ENCODE peak calls at places on chromosomes 1 and 21, in six cellular contexts. D is RWPE1, U is AG10803, W is neural progenitor cell, C is BE2C, O is epithelial cell of esophagus. K is an unnamed sample.

GRCh38 chr1:173894189-173894588 is 22.9 kb downstream of the SERPINC1 start:
- DNase-seq in D (no peak), U (no peak), W (no peak), C (no peak), O (peak), K (no peak)

GRCh38 chr1:226203693-226204092 is 17.2 kb upstream of the ACBD3 start:
- DNase-seq in D (no peak), U (no peak), W (no peak), C (no peak), O (no peak), K (no peak)

GRCh38 chr21:39251326-39251725 is 62.1 kb downstream of the BRWD1 start:
- DNase-seq in D (no peak), U (peak), W (no peak), C (no peak), O (no peak), K (no peak)

GRCh38 chr1:59193443-59194093 is 103.3 kb upstream of the FGGY start:
- DNase-seq in D (no peak), U (no peak), W (no peak), C (no peak), O (no peak), K (no peak)

GRCh38 chr1:162285149-162285561 is 91.5 kb downstream of the SPATA46 start:
- DNase-seq in D (peak), U (no peak), W (no peak), C (no peak), O (peak), K (no peak)

GRCh38 chr1:97791251-97791650 is 129.6 kb downstream of the DPYD start:
- DNase-seq in D (no peak), U (peak), W (no peak), C (no peak), O (no peak), K (no peak)

GRCh38 chr1:176338897-176339296 is 124.1 kb upstream of the PAPPA2 start:
- DNase-seq in D (no peak), U (no peak), W (no peak), C (no peak), O (no peak), K (no peak)

GRCh38 chr1:243621973-243622372 is 228.1 kb downstream of the AKT3 start:
- DNase-seq in D (no peak), U (peak), W (no peak), C (no peak), O (no peak), K (peak)

GRCh38 chr1:30652151-30652915 is 71.1 kb downstream of the MATN1 start:
- DNase-seq in D (no peak), U (no peak), W (peak), C (no peak), O (no peak), K (no peak)

GRCh38 chr1:15531003-15531402 is 4.4 kb downstream of the DNAJC16 start:
- DNase-seq in D (no peak), U (no peak), W (no peak), C (no peak), O (no peak), K (no peak)

GRCh38 chr1:42317308-42317707 is 17.7 kb downstream of the FOXJ3 start:
- DNase-seq in D (no peak), U (no peak), W (no peak), C (no peak), O (no peak), K (no peak)

GRCh38 chr1:64969305-64970066 is 3.1 kb upstream of the JAK1 start:
- DNase-seq in D (no peak), U (peak), W (no peak), C (no peak), O (no peak), K (no peak)

GRCh38 chr1:86957206-86957605 is 42.8 kb downstream of the HS2ST1 start:
- DNase-seq in D (no peak), U (no peak), W (no peak), C (no peak), O (no peak), K (no peak)

GRCh38 chr1:154338875-154339274 is 13.6 kb downstream of the ATP8B2 start:
- DNase-seq in D (no peak), U (no peak), W (no peak), C (no peak), O (no peak), K (no peak)

GRCh38 chr1:156492013-156492590 is 8.5 kb downstream of the MEF2D start:
- DNase-seq in D (no peak), U (no peak), W (no peak), C (no peak), O (no peak), K (no peak)

GRCh38 chr1:198118136-198118535 is 38.7 kb upstream of the NEK7 start:
- DNase-seq in D (no peak), U (peak), W (no peak), C (no peak), O (peak), K (peak)

GRCh38 chr1:109112056-109112651 is 1.8 kb upstream of the ELAPOR1 start:
- DNase-seq in D (no peak), U (peak), W (no peak), C (no peak), O (peak), K (peak)

GRCh38 chr1:236035681-236036101 is 29.2 kb downstream of the NID1 start:
- DNase-seq in D (no peak), U (peak), W (no peak), C (no peak), O (no peak), K (no peak)

DNA sequence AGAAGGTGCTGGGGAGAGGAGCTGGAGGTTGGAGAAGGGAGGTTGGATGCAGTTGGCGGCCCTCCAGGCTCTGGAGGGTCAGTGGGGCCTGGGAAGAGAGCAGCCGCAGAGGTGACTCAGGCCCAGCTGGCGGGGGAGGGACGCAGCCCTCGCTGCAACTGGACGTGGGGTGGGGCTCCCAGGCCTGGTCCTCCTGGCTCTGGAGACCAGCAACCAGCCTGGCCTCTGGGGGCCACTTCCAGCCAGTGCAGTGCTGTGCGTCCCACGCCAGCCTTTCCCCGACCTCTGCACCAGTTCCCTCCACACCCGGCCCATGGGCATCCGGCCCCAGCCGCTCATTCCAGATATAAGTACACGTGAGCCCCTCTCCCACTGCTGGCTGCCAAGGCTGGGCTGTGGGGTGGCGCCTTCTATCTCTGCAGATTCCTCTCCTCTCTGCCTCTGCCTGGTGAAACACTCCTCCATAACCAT is 38.0 kb upstream of the COL18A1 start:
- DNase-seq in D (no peak), U (peak), W (no peak), C (peak), O (no peak), K (peak)
- TF ChIP-seq CTCF in D (no peak), U (no peak), W (no peak), C (no peak), O (no peak), K (peak)

GRCh38 chr21:25895565-25896205 is 160.9 kb downstream of the GABPA start:
- DNase-seq in D (peak), U (peak), W (peak), C (peak), O (peak), K (peak)
- TF ChIP-seq CTCF in D (peak), U (peak), W (peak), C (peak), O (peak), K (peak)

DNA sequence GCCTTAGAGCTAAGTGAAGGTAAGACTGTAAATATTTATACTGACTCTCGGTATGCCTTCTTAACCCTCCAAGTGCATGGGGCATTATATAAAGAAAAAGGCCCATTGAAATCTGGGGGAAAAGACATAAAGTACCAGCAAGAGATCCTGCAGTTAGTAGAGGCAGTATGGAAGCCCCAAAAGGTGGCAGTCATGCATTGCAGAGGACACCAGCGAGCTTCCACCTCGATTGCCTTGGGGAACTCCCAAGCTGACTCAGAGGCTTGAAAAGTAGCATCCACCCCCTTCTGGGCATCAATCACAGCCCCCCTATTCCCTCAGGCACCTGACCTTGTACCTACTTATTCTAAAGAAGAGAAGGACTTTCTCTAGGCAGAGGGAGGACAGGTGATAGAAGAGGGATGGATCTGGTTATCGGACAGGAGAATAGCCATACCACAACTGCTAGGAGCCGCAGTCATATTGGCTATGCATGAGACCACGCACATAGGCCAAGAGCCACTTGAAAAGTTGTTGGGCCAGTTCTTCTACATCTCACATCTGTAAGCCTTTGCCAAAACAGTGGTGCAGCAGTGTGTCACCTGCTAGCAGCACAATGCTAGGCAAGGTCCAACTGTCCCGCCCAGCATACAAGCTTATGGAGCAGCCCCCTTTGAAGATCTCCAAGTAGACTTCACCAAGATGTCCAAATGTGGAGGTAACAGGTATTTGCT is 19.4 kb downstream of the PLA2G2F start:
- DNase-seq in D (no peak), U (no peak), W (no peak), C (no peak), O (peak), K (no peak)
- TF ChIP-seq CTCF in D (no peak), U (no peak), W (no peak), C (no peak), O (no peak), K (no peak)

DNA sequence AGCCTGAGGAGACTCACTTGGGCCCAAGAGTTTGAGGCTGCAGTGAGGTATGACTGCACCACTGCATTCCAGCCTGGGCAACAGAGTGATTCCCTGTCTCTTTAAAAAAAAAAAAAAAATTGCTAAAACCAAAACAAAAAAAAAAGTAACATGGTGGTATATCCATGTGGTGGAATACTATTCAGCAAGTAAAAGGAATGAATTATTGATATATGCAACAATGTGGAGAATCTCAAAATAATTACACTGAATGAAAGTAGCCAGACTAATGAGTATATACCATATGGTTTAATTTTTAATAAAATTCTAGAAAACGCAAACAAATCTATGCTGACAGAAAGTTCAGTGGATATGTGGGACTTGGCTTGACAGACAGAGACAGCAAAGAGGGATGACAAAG is 80.3 kb upstream of the DMRTA2 start:
- DNase-seq in D (no peak), U (no peak), W (no peak), C (no peak), O (no peak), K (no peak)
- TF ChIP-seq CTCF in D (no peak), U (no peak), W (no peak), C (no peak), O (no peak), K (no peak)

DNA sequence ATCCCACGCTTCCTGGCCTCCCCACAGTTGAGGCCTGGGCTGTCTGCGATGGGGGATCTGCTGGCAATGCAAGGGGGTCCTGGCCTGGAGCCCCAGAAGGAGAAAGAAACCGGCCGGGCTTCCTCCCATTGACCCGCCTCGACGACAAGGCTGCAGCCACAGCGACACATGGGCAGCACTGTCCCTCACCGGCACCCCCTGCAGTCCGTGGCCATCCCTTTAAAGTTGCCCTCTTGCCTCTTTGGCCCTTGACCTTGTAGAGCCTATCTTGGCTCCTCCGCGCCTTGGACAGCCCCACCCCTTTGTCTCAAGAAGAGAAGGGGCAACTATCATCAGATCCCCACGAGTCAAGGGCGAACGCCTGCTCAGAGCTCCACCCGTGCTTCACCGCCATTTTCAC is 106.0 kb downstream of the CASZ1 start:
- DNase-seq in D (no peak), U (no peak), W (no peak), C (no peak), O (no peak), K (no peak)
- TF ChIP-seq CTCF in D (no peak), U (peak), W (no peak), C (no peak), O (no peak), K (no peak)

DNA sequence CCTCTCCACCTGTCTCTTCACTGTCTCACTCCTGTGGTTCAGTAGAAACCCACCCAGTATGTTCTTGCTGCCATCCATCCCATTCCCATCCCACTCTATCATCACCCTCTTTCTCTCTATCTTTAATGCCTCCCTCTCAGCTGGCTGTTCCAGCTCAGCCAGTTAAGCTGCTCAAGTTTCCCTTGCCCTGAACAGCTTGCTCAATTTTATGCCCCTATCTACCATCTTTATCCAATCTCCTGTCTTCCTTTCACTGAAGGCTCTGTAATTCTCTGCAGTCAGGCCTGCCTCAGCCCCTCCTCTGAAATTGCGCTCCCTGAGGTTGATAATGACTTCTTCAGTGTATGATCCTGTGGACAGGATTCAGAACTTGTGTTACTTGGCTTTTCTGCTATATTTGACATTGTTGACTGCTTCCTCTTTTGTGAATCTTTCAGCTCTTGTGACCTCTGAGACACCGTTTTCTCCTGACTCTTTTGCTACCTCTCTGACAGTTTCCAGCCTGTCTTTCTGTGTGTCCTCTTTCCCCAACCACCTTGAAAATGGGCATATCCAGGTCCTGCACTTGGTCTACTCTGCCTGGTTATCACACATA is 13.9 kb upstream of the BCAR3 start:
- DNase-seq in D (no peak), U (no peak), W (no peak), C (no peak), O (peak), K (no peak)
- TF ChIP-seq CTCF in D (no peak), U (no peak), W (no peak), C (no peak), O (no peak), K (no peak)

GRCh38 chr1:52127181-52128175 is 14.4 kb upstream of the ZFYVE9 start:
- DNase-seq in D (peak), U (peak), W (no peak), C (peak), O (peak), K (peak)
- TF ChIP-seq CTCF in D (peak), U (peak), W (peak), C (peak), O (peak), K (peak)

GRCh38 chr1:248696261-248696660 is 6.3 kb downstream of the OR14I1 start:
- DNase-seq in D (no peak), U (peak), W (no peak), C (no peak), O (peak), K (no peak)

GRCh38 chr1:248699099-248699498 is 3.5 kb downstream of the OR14I1 start:
- DNase-seq in D (no peak), U (no peak), W (no peak), C (no peak), O (no peak), K (no peak)

GRCh38 chr1:248695451-248696132 is 7.0 kb downstream of the OR14I1 start:
- DNase-seq in D (no peak), U (peak), W (no peak), C (no peak), O (peak), K (peak)

GRCh38 chr1:248696775-248697174 is 5.8 kb downstream of the OR14I1 start:
- DNase-seq in D (no peak), U (no peak), W (no peak), C (no peak), O (no peak), K (no peak)

DNA sequence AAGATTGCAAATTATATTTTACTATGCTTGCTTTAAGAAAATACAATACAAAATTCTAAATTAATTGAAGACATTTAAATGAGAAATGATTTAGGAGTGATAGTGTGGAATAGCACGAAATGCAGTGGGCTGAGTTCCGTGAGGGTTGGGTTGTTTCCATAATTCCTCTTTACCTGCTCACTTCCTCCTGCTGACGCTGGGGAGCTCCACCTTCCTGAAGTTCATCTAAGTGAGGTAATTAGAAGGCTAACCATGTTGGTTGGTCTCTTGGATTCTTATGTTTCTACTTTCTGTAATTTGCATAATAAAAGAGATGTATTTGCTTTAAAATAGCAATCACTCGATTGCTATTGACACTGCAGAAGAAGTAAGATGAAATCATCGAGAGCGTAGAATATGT is 4.7 kb downstream of the OR14I1 start:
- DNase-seq in D (no peak), U (no peak), W (no peak), C (no peak), O (no peak), K (no peak)
- TF ChIP-seq CTCF in D (no peak), U (no peak), W (no peak), C (no peak), O (no peak), K (no peak)

DNA sequence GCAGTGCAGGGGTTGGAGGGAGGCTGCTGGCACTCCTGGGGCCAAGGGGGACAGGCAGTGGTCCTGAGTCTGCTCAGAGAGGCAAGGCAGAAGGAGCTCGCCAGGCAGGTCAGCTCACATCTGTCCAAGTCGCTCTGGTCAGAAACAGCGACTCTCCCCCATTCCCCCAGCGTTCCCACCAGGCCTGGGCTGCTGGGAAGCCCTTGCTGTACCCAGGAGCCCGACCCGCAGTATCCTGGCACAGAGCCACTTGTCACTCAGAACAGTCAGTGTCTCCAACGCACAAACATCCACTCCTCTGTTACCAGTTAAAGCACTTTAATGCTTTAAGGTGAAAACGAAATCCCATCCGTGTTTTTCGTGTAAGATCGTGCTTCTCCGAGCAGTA is 16.6 kb upstream of the CCDC27 start:
- DNase-seq in D (no peak), U (no peak), W (no peak), C (peak), O (no peak), K (no peak)
- TF ChIP-seq CTCF in D (no peak), U (no peak), W (no peak), C (no peak), O (no peak), K (no peak)